ENCODE peak calls at places on chromosome 17, in five cellular contexts. One of them, this sample, is unnamed.

GRCh38 chr17:66946251-66946650 is 18.3 kb upstream of the CACNG4 start:
- DNase-seq in IMR-90: no peak
- DNase-seq in K562: no peak
- DNase-seq in SK-N-SH: no peak
- DNase-seq in HepG2: no peak
- DNase-seq in this sample: no peak

GRCh38 chr17:37019745-37020129 is 71.0 kb downstream of the AATF start:
- DNase-seq in IMR-90: no peak
- DNase-seq in K562: no peak
- DNase-seq in SK-N-SH: no peak
- DNase-seq in HepG2: no peak
- DNase-seq in this sample: no peak

GRCh38 chr17:44820631-44821196 is 9.4 kb downstream of the GJC1 start:
- DNase-seq in IMR-90: peak
- DNase-seq in K562: no peak
- DNase-seq in SK-N-SH: no peak
- DNase-seq in HepG2: peak
- DNase-seq in this sample: no peak

GRCh38 chr17:15490634-15491261 is 23.3 kb upstream of the CDRT4 start:
- DNase-seq in IMR-90: peak
- DNase-seq in K562: peak
- DNase-seq in SK-N-SH: no peak
- DNase-seq in HepG2: no peak
- DNase-seq in this sample: no peak

GRCh38 chr17:70096861-70097260 is 21.8 kb downstream of the KCNJ16 start:
- DNase-seq in IMR-90: no peak
- DNase-seq in K562: no peak
- DNase-seq in SK-N-SH: no peak
- DNase-seq in HepG2: no peak
- DNase-seq in this sample: no peak

GRCh38 chr17:42683407-42684031 is 1.2 kb downstream of the CNTNAP1 start:
- DNase-seq in IMR-90: peak
- DNase-seq in K562: no peak
- DNase-seq in SK-N-SH: peak
- DNase-seq in HepG2: no peak
- DNase-seq in this sample: no peak

GRCh38 chr17:8463089-8463488 is 27.4 kb downstream of the NDEL1 start:
- DNase-seq in IMR-90: peak
- DNase-seq in K562: no peak
- DNase-seq in SK-N-SH: no peak
- DNase-seq in HepG2: no peak
- DNase-seq in this sample: no peak

GRCh38 chr17:70521821-70522256 is 352.5 kb downstream of the KCNJ2 start:
- DNase-seq in IMR-90: peak
- DNase-seq in K562: no peak
- DNase-seq in SK-N-SH: no peak
- DNase-seq in HepG2: no peak
- DNase-seq in this sample: no peak

GRCh38 chr17:79001190-79002020 is 8.2 kb downstream of the CANT1 start:
- DNase-seq in IMR-90: no peak
- DNase-seq in K562: no peak
- DNase-seq in SK-N-SH: no peak
- DNase-seq in HepG2: no peak
- DNase-seq in this sample: no peak

GRCh38 chr17:9427460-9428315 is 147.9 kb downstream of the STX8 start:
- DNase-seq in IMR-90: peak
- DNase-seq in K562: no peak
- DNase-seq in SK-N-SH: no peak
- DNase-seq in HepG2: no peak
- DNase-seq in this sample: no peak

GRCh38 chr17:75697651-75698291 is 23.5 kb upstream of the ITGB4 start:
- DNase-seq in IMR-90: no peak
- DNase-seq in K562: no peak
- DNase-seq in SK-N-SH: no peak
- DNase-seq in HepG2: peak
- DNase-seq in this sample: no peak

GRCh38 chr17:42845918-42846593 is 1.7 kb downstream of the AOC2 start:
- DNase-seq in IMR-90: no peak
- DNase-seq in K562: no peak
- DNase-seq in SK-N-SH: no peak
- DNase-seq in HepG2: no peak
- DNase-seq in this sample: no peak

GRCh38 chr17:76714822-76715461 is 4.2 kb upstream of the MXRA7 start:
- DNase-seq in IMR-90: peak
- DNase-seq in K562: peak
- DNase-seq in SK-N-SH: peak
- DNase-seq in HepG2: no peak
- DNase-seq in this sample: no peak

GRCh38 chr17:13750783-13751484 is 149.2 kb upstream of the HS3ST3A1 start:
- DNase-seq in IMR-90: peak
- DNase-seq in K562: peak
- DNase-seq in SK-N-SH: no peak
- DNase-seq in HepG2: no peak
- DNase-seq in this sample: no peak

GRCh38 chr17:2954898-2955445 is 108.4 kb downstream of the OR1D5 start:
- DNase-seq in IMR-90: peak
- DNase-seq in K562: no peak
- DNase-seq in SK-N-SH: no peak
- DNase-seq in HepG2: peak
- DNase-seq in this sample: no peak

GRCh38 chr17:65194670-65195334 is 57.6 kb downstream of the RGS9 start:
- DNase-seq in IMR-90: no peak
- DNase-seq in K562: peak
- DNase-seq in SK-N-SH: no peak
- DNase-seq in HepG2: no peak
- DNase-seq in this sample: no peak

GRCh38 chr17:83179378-83179777 is 100.0 kb downstream of the METRNL start:
- DNase-seq in IMR-90: no peak
- DNase-seq in K562: no peak
- DNase-seq in SK-N-SH: no peak
- DNase-seq in HepG2: no peak
- DNase-seq in this sample: no peak

GRCh38 chr17:73474370-73474988 is 162.7 kb upstream of the CDC42EP4 start:
- DNase-seq in IMR-90: peak
- DNase-seq in K562: peak
- DNase-seq in SK-N-SH: peak
- DNase-seq in HepG2: peak
- DNase-seq in this sample: no peak

GRCh38 chr17:39264119-39264518 is 38.4 kb upstream of the STAC2 start:
- DNase-seq in IMR-90: no peak
- DNase-seq in K562: no peak
- DNase-seq in SK-N-SH: no peak
- DNase-seq in HepG2: no peak
- DNase-seq in this sample: no peak

GRCh38 chr17:7348478-7349242 is 3.3 kb upstream of the KCTD11 start:
- DNase-seq in IMR-90: peak
- DNase-seq in K562: no peak
- DNase-seq in SK-N-SH: no peak
- DNase-seq in HepG2: no peak
- DNase-seq in this sample: no peak

GRCh38 chr17:46157443-46158107 is 35.7 kb downstream of the KANSL1 start:
- DNase-seq in IMR-90: peak
- DNase-seq in K562: no peak
- DNase-seq in SK-N-SH: no peak
- DNase-seq in HepG2: no peak
- DNase-seq in this sample: no peak

GRCh38 chr17:12362853-12363252 is 302.8 kb upstream of the MYOCD start:
- DNase-seq in IMR-90: no peak
- DNase-seq in K562: no peak
- DNase-seq in SK-N-SH: no peak
- DNase-seq in HepG2: no peak
- DNase-seq in this sample: no peak

GRCh38 chr17:78852709-78853111 is 12.1 kb upstream of the USP36 start:
- DNase-seq in IMR-90: peak
- DNase-seq in K562: peak
- DNase-seq in SK-N-SH: no peak
- DNase-seq in HepG2: peak
- DNase-seq in this sample: no peak

GRCh38 chr17:77420804-77421634 is 280.2 kb downstream of the SEC14L1 start:
- DNase-seq in IMR-90: peak
- DNase-seq in K562: peak
- DNase-seq in SK-N-SH: peak
- DNase-seq in HepG2: no peak
- DNase-seq in this sample: no peak

GRCh38 chr17:10311131-10311530 is 61.7 kb downstream of the MYH13 start:
- DNase-seq in IMR-90: no peak
- DNase-seq in K562: no peak
- DNase-seq in SK-N-SH: no peak
- DNase-seq in HepG2: no peak
- DNase-seq in this sample: no peak

GRCh38 chr17:78581304-78581703 is 4.1 kb upstream of the DNAH17 start:
- DNase-seq in IMR-90: no peak
- DNase-seq in K562: no peak
- DNase-seq in SK-N-SH: no peak
- DNase-seq in HepG2: no peak
- DNase-seq in this sample: no peak

GRCh38 chr17:4604111-4604644 is 19.8 kb downstream of the SMTNL2 start:
- DNase-seq in IMR-90: peak
- DNase-seq in K562: no peak
- DNase-seq in SK-N-SH: peak
- DNase-seq in HepG2: no peak
- DNase-seq in this sample: no peak

GRCh38 chr17:75878174-75878998 is at the start of gene TRIM47:
- DNase-seq in IMR-90: peak
- DNase-seq in K562: peak
- DNase-seq in SK-N-SH: peak
- DNase-seq in HepG2: peak
- DNase-seq in this sample: no peak

GRCh38 chr17:68199837-68200688 is 47.8 kb upstream of the AMZ2 start:
- DNase-seq in IMR-90: no peak
- DNase-seq in K562: no peak
- DNase-seq in SK-N-SH: peak
- DNase-seq in HepG2: no peak
- DNase-seq in this sample: no peak

GRCh38 chr17:36755586-36755985 is 154.2 kb downstream of the MRM1 start:
- DNase-seq in IMR-90: no peak
- DNase-seq in K562: peak
- DNase-seq in SK-N-SH: peak
- DNase-seq in HepG2: peak
- DNase-seq in this sample: no peak

GRCh38 chr17:50279639-50280038 is 5.4 kb downstream of the TMEM92 start:
- DNase-seq in IMR-90: no peak
- DNase-seq in K562: no peak
- DNase-seq in SK-N-SH: no peak
- DNase-seq in HepG2: no peak
- DNase-seq in this sample: no peak

GRCh38 chr17:69486779-69487637 is 72.5 kb downstream of the MAP2K6 start:
- DNase-seq in IMR-90: no peak
- DNase-seq in K562: no peak
- DNase-seq in SK-N-SH: no peak
- DNase-seq in HepG2: no peak
- DNase-seq in this sample: no peak

GRCh38 chr17:7552621-7553051 is 3.8 kb downstream of the TNFSF12 start:
- DNase-seq in IMR-90: no peak
- DNase-seq in K562: no peak
- DNase-seq in SK-N-SH: no peak
- DNase-seq in HepG2: no peak
- DNase-seq in this sample: peak

DNA sequence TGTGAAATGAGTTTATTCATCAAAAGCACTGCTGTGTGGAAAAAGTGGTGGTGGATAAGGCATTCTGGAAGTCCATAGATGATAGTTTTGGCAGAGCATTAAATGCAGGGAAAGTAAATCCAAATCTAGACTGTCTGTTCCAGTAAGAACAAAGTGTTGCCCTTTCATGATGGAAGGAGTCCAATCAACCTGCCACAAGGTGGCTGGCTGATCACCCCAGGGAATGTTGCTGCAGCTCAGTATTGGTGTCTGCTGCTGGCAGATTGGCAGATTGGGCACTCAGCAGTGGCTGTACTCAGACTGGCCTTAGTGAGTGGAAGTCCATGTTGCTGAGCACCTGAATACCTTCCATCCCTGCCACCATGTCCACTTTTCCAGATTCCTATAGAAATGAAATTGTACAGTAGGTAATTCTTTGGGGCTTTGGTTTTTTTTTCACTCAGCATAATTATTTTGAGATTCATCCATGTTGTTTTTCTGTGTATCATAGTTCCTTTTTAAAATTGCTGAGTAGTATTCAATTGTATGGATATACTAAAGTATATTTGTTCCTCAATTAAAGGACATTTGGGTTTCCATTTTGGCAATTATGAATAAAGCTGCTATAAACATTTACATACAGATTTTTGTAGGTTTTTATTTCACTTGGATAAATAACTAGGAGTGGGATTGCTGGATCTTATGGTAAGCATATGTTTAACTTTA is 14.3 kb downstream of the DYNLL2 start:
- DNase-seq in IMR-90: no peak
- DNase-seq in K562: no peak
- DNase-seq in SK-N-SH: no peak
- DNase-seq in HepG2: no peak
- DNase-seq in this sample: no peak
- TF ChIP-seq MXI1 in IMR-90: no peak
- TF ChIP-seq MXI1 in K562: no peak
- TF ChIP-seq MXI1 in SK-N-SH: no peak
- TF ChIP-seq MXI1 in HepG2: no peak
- TF ChIP-seq MXI1 in this sample: no peak

GRCh38 chr17:81312624-81313325 is 17.7 kb upstream of the SLC38A10 start:
- DNase-seq in IMR-90: no peak
- DNase-seq in K562: no peak
- DNase-seq in SK-N-SH: no peak
- DNase-seq in HepG2: no peak
- DNase-seq in this sample: no peak
- TF ChIP-seq MXI1 in IMR-90: no peak
- TF ChIP-seq MXI1 in K562: no peak
- TF ChIP-seq MXI1 in SK-N-SH: no peak
- TF ChIP-seq MXI1 in HepG2: no peak
- TF ChIP-seq MXI1 in this sample: no peak

GRCh38 chr17:20993863-20994778 is 48.7 kb downstream of the USP22 start:
- DNase-seq in IMR-90: no peak
- DNase-seq in K562: no peak
- DNase-seq in SK-N-SH: peak
- DNase-seq in HepG2: no peak
- DNase-seq in this sample: no peak
- TF ChIP-seq MXI1 in IMR-90: no peak
- TF ChIP-seq MXI1 in K562: no peak
- TF ChIP-seq MXI1 in SK-N-SH: no peak
- TF ChIP-seq MXI1 in HepG2: no peak
- TF ChIP-seq MXI1 in this sample: no peak

GRCh38 chr17:20267459-20267842 is 199.9 kb downstream of the LGALS9B start:
- DNase-seq in IMR-90: no peak
- DNase-seq in K562: no peak
- DNase-seq in SK-N-SH: no peak
- DNase-seq in HepG2: no peak
- DNase-seq in this sample: peak
- TF ChIP-seq MXI1 in IMR-90: no peak
- TF ChIP-seq MXI1 in K562: no peak
- TF ChIP-seq MXI1 in SK-N-SH: no peak
- TF ChIP-seq MXI1 in HepG2: no peak
- TF ChIP-seq MXI1 in this sample: no peak

This sample was measured in GM12878.